ENCODE peak calls at places on chromosomes 13 and 19, in four cellular contexts. Q, V, K and L are unnamed samples.

GRCh38 chr13:70255406-70255991 is 147.2 kb upstream of the KLHL1 start:
- DNase-seq in V (no peak), Q (no peak), K (no peak), L (no peak)

GRCh38 chr19:853014-853553 is 981 bp downstream of the ELANE start:
- DNase-seq in K (no peak), V (no peak), Q (no peak), L (no peak)

GRCh38 chr13:73273737-73274136 is 214.9 kb downstream of the KLF5 start:
- DNase-seq in Q (no peak), V (peak), K (no peak), L (no peak)

GRCh38 chr19:49231389-49231788 is 73.8 kb downstream of the TRPM4 start:
- DNase-seq in K (no peak), V (no peak), Q (no peak), L (no peak)

GRCh38 chr13:111201304-111201940 is 86.3 kb downstream of the ARHGEF7 start:
- DNase-seq in Q (no peak), K (no peak), V (no peak), L (no peak)

GRCh38 chr13:40609972-40610726 is 56.3 kb downstream of the FOXO1 start:
- DNase-seq in V (no peak), K (no peak), Q (no peak), L (no peak)

GRCh38 chr13:34459856-34460255 is 482.2 kb upstream of the NBEA start:
- DNase-seq in K (no peak), Q (no peak), V (no peak), L (no peak)

GRCh38 chr19:33248104-33248503 is 22.5 kb upstream of the SLC7A10 start:
- DNase-seq in K (no peak), Q (no peak), V (no peak), L (peak)

GRCh38 chr19:7366701-7367420 is 18.1 kb downstream of the ARHGEF18 start:
- DNase-seq in Q (no peak), K (no peak), V (no peak), L (peak)

GRCh38 chr19:6241680-6242079 is 38.1 kb downstream of the MLLT1 start:
- DNase-seq in Q (no peak), V (no peak), K (no peak), L (peak)

GRCh38 chr13:84366484-84366883 is 484.2 kb upstream of the SLITRK1 start:
- DNase-seq in K (no peak), V (no peak), Q (no peak), L (no peak)

GRCh38 chr13:48783181-48783630 is 129.5 kb downstream of the CYSLTR2 start:
- DNase-seq in V (peak), K (peak), Q (no peak), L (peak)